ENCODE peak calls at places on chromosomes 12 and 14, in ten cellular contexts. One of them, this sample, is unnamed.

GRCh38 chr12:11962795-11963347 is 107.9 kb upstream of the BCL2L14 start:
- DNase-seq in GM10248: no peak
- DNase-seq in KG1: no peak
- DNase-seq in tibial artery: no peak
- DNase-seq in CD8-positive, alpha-beta T cell: no peak
- DNase-seq in HepG2: no peak
- DNase-seq in IMR-90: no peak
- DNase-seq in cardiac muscle cell: no peak
- DNase-seq in H4: no peak
- DNase-seq in Kasumi-1: peak
- DNase-seq in this sample: no peak

GRCh38 chr14:72521968-72522741 is 371.7 kb downstream of the DPF3 start:
- DNase-seq in GM10248: no peak
- DNase-seq in KG1: no peak
- DNase-seq in tibial artery: no peak
- DNase-seq in CD8-positive, alpha-beta T cell: no peak
- DNase-seq in HepG2: no peak
- DNase-seq in IMR-90: peak
- DNase-seq in cardiac muscle cell: no peak
- DNase-seq in H4: no peak
- DNase-seq in Kasumi-1: no peak
- DNase-seq in this sample: no peak

GRCh38 chr12:3973269-3973884 is 100.2 kb upstream of the PARP11 start:
- DNase-seq in GM10248: no peak
- DNase-seq in KG1: no peak
- DNase-seq in tibial artery: no peak
- DNase-seq in CD8-positive, alpha-beta T cell: no peak
- DNase-seq in HepG2: no peak
- DNase-seq in IMR-90: no peak
- DNase-seq in cardiac muscle cell: no peak
- DNase-seq in H4: no peak
- DNase-seq in Kasumi-1: no peak
- DNase-seq in this sample: no peak

GRCh38 chr12:88242161-88242925 is 100.2 kb downstream of the TMTC3 start:
- DNase-seq in GM10248: no peak
- DNase-seq in KG1: no peak
- DNase-seq in tibial artery: no peak
- DNase-seq in CD8-positive, alpha-beta T cell: no peak
- DNase-seq in HepG2: no peak
- DNase-seq in IMR-90: peak
- DNase-seq in cardiac muscle cell: peak
- DNase-seq in H4: peak
- DNase-seq in Kasumi-1: no peak
- DNase-seq in this sample: no peak

GRCh38 chr12:84727964-84728363 is 184.6 kb downstream of the SLC6A15 start:
- DNase-seq in GM10248: no peak
- DNase-seq in KG1: no peak
- DNase-seq in tibial artery: no peak
- DNase-seq in CD8-positive, alpha-beta T cell: no peak
- DNase-seq in HepG2: peak
- DNase-seq in IMR-90: no peak
- DNase-seq in cardiac muscle cell: no peak
- DNase-seq in H4: no peak
- DNase-seq in Kasumi-1: peak
- DNase-seq in this sample: no peak

GRCh38 chr12:89671469-89671868 is 37.2 kb downstream of the ATP2B1 start:
- DNase-seq in GM10248: no peak
- DNase-seq in KG1: no peak
- DNase-seq in tibial artery: no peak
- DNase-seq in CD8-positive, alpha-beta T cell: no peak
- DNase-seq in HepG2: no peak
- DNase-seq in IMR-90: peak
- DNase-seq in cardiac muscle cell: peak
- DNase-seq in H4: peak
- DNase-seq in Kasumi-1: no peak
- DNase-seq in this sample: no peak

GRCh38 chr14:73049428-73049827 is 8.9 kb upstream of the RBM25 start:
- DNase-seq in GM10248: no peak
- DNase-seq in KG1: no peak
- DNase-seq in tibial artery: no peak
- DNase-seq in CD8-positive, alpha-beta T cell: no peak
- DNase-seq in HepG2: peak
- DNase-seq in IMR-90: no peak
- DNase-seq in cardiac muscle cell: no peak
- DNase-seq in H4: no peak
- DNase-seq in Kasumi-1: no peak
- DNase-seq in this sample: no peak

GRCh38 chr14:36315159-36315853 is 5.1 kb downstream of the MBIP start:
- DNase-seq in GM10248: peak
- DNase-seq in KG1: no peak
- DNase-seq in tibial artery: no peak
- DNase-seq in CD8-positive, alpha-beta T cell: no peak
- DNase-seq in HepG2: no peak
- DNase-seq in IMR-90: no peak
- DNase-seq in cardiac muscle cell: no peak
- DNase-seq in H4: no peak
- DNase-seq in Kasumi-1: no peak
- DNase-seq in this sample: no peak

GRCh38 chr14:96272777-96273471 is 16.9 kb downstream of the BDKRB1 start:
- DNase-seq in GM10248: no peak
- DNase-seq in KG1: no peak
- DNase-seq in tibial artery: no peak
- DNase-seq in CD8-positive, alpha-beta T cell: no peak
- DNase-seq in HepG2: no peak
- DNase-seq in IMR-90: peak
- DNase-seq in cardiac muscle cell: no peak
- DNase-seq in H4: no peak
- DNase-seq in Kasumi-1: no peak
- DNase-seq in this sample: no peak

GRCh38 chr12:98653866-98654493 is 8.9 kb downstream of the APAF1 start:
- DNase-seq in GM10248: peak
- DNase-seq in KG1: peak
- DNase-seq in tibial artery: no peak
- DNase-seq in CD8-positive, alpha-beta T cell: no peak
- DNase-seq in HepG2: peak
- DNase-seq in IMR-90: peak
- DNase-seq in cardiac muscle cell: peak
- DNase-seq in H4: peak
- DNase-seq in Kasumi-1: peak
- DNase-seq in this sample: no peak

GRCh38 chr14:64792871-64793560 is 86.7 kb downstream of the SPTB start:
- DNase-seq in GM10248: no peak
- DNase-seq in KG1: no peak
- DNase-seq in tibial artery: no peak
- DNase-seq in CD8-positive, alpha-beta T cell: no peak
- DNase-seq in HepG2: no peak
- DNase-seq in IMR-90: no peak
- DNase-seq in cardiac muscle cell: no peak
- DNase-seq in H4: no peak
- DNase-seq in Kasumi-1: no peak
- DNase-seq in this sample: no peak

GRCh38 chr14:102999227-102999895 is 58.0 kb downstream of the CDC42BPB start:
- DNase-seq in GM10248: no peak
- DNase-seq in KG1: no peak
- DNase-seq in tibial artery: no peak
- DNase-seq in CD8-positive, alpha-beta T cell: no peak
- DNase-seq in HepG2: no peak
- DNase-seq in IMR-90: peak
- DNase-seq in cardiac muscle cell: no peak
- DNase-seq in H4: no peak
- DNase-seq in Kasumi-1: no peak
- DNase-seq in this sample: peak

GRCh38 chr14:85076111-85076510 is 453.8 kb upstream of the FLRT2 start:
- DNase-seq in GM10248: no peak
- DNase-seq in KG1: no peak
- DNase-seq in tibial artery: no peak
- DNase-seq in CD8-positive, alpha-beta T cell: no peak
- DNase-seq in HepG2: no peak
- DNase-seq in IMR-90: no peak
- DNase-seq in cardiac muscle cell: no peak
- DNase-seq in H4: no peak
- DNase-seq in Kasumi-1: no peak
- DNase-seq in this sample: no peak

GRCh38 chr14:71739273-71739990 is 192.8 kb upstream of the RGS6 start:
- DNase-seq in GM10248: no peak
- DNase-seq in KG1: no peak
- DNase-seq in tibial artery: no peak
- DNase-seq in CD8-positive, alpha-beta T cell: no peak
- DNase-seq in HepG2: peak
- DNase-seq in IMR-90: peak
- DNase-seq in cardiac muscle cell: peak
- DNase-seq in H4: peak
- DNase-seq in Kasumi-1: no peak
- DNase-seq in this sample: no peak

GRCh38 chr14:57933363-57933762 is 67.5 kb upstream of the SLC35F4 start:
- DNase-seq in GM10248: no peak
- DNase-seq in KG1: no peak
- DNase-seq in tibial artery: no peak
- DNase-seq in CD8-positive, alpha-beta T cell: no peak
- DNase-seq in HepG2: no peak
- DNase-seq in IMR-90: no peak
- DNase-seq in cardiac muscle cell: no peak
- DNase-seq in H4: no peak
- DNase-seq in Kasumi-1: no peak
- DNase-seq in this sample: no peak

GRCh38 chr14:101717663-101718490 is 43.6 kb upstream of the PPP2R5C start:
- DNase-seq in GM10248: no peak
- DNase-seq in KG1: no peak
- DNase-seq in tibial artery: no peak
- DNase-seq in CD8-positive, alpha-beta T cell: no peak
- DNase-seq in HepG2: no peak
- DNase-seq in IMR-90: no peak
- DNase-seq in cardiac muscle cell: no peak
- DNase-seq in H4: no peak
- DNase-seq in Kasumi-1: no peak
- DNase-seq in this sample: no peak

GRCh38 chr12:109832534-109833306 is 478 bp downstream of the TRPV4 start:
- DNase-seq in GM10248: no peak
- DNase-seq in KG1: no peak
- DNase-seq in tibial artery: no peak
- DNase-seq in CD8-positive, alpha-beta T cell: no peak
- DNase-seq in HepG2: no peak
- DNase-seq in IMR-90: no peak
- DNase-seq in cardiac muscle cell: no peak
- DNase-seq in H4: no peak
- DNase-seq in Kasumi-1: no peak
- DNase-seq in this sample: no peak

GRCh38 chr12:124236651-124237050 is 58.2 kb upstream of the RFLNA start:
- DNase-seq in GM10248: no peak
- DNase-seq in KG1: no peak
- DNase-seq in tibial artery: no peak
- DNase-seq in CD8-positive, alpha-beta T cell: no peak
- DNase-seq in HepG2: no peak
- DNase-seq in IMR-90: peak
- DNase-seq in cardiac muscle cell: peak
- DNase-seq in H4: peak
- DNase-seq in Kasumi-1: no peak
- DNase-seq in this sample: no peak

GRCh38 chr12:5441497-5442236 is 9.8 kb downstream of the NTF3 start:
- DNase-seq in GM10248: no peak
- DNase-seq in KG1: no peak
- DNase-seq in tibial artery: no peak
- DNase-seq in CD8-positive, alpha-beta T cell: no peak
- DNase-seq in HepG2: no peak
- DNase-seq in IMR-90: peak
- DNase-seq in cardiac muscle cell: no peak
- DNase-seq in H4: peak
- DNase-seq in Kasumi-1: no peak
- DNase-seq in this sample: no peak

GRCh38 chr12:25552681-25553080 is 402 bp downstream of the LMNTD1 start:
- DNase-seq in GM10248: no peak
- DNase-seq in KG1: no peak
- DNase-seq in tibial artery: no peak
- DNase-seq in CD8-positive, alpha-beta T cell: no peak
- DNase-seq in HepG2: no peak
- DNase-seq in IMR-90: peak
- DNase-seq in cardiac muscle cell: no peak
- DNase-seq in H4: no peak
- DNase-seq in Kasumi-1: no peak
- DNase-seq in this sample: no peak

GRCh38 chr12:27164330-27165045 is 79.6 kb upstream of the STK38L start:
- DNase-seq in GM10248: no peak
- DNase-seq in KG1: no peak
- DNase-seq in tibial artery: no peak
- DNase-seq in CD8-positive, alpha-beta T cell: no peak
- DNase-seq in HepG2: no peak
- DNase-seq in IMR-90: no peak
- DNase-seq in cardiac muscle cell: no peak
- DNase-seq in H4: no peak
- DNase-seq in Kasumi-1: no peak
- DNase-seq in this sample: no peak

GRCh38 chr12:116864371-116865160 is 16.7 kb downstream of the HRK start:
- DNase-seq in GM10248: no peak
- DNase-seq in KG1: no peak
- DNase-seq in tibial artery: peak
- DNase-seq in CD8-positive, alpha-beta T cell: no peak
- DNase-seq in HepG2: peak
- DNase-seq in IMR-90: peak
- DNase-seq in cardiac muscle cell: peak
- DNase-seq in H4: peak
- DNase-seq in Kasumi-1: no peak
- DNase-seq in this sample: no peak

GRCh38 chr14:95184413-95184790 is 27.1 kb upstream of the DICER1 start:
- DNase-seq in GM10248: no peak
- DNase-seq in KG1: no peak
- DNase-seq in tibial artery: no peak
- DNase-seq in CD8-positive, alpha-beta T cell: no peak
- DNase-seq in HepG2: no peak
- DNase-seq in IMR-90: no peak
- DNase-seq in cardiac muscle cell: peak
- DNase-seq in H4: no peak
- DNase-seq in Kasumi-1: no peak
- DNase-seq in this sample: no peak

GRCh38 chr14:25381498-25381897 is 331.6 kb upstream of the STXBP6 start:
- DNase-seq in GM10248: no peak
- DNase-seq in KG1: no peak
- DNase-seq in tibial artery: no peak
- DNase-seq in CD8-positive, alpha-beta T cell: no peak
- DNase-seq in HepG2: peak
- DNase-seq in IMR-90: no peak
- DNase-seq in cardiac muscle cell: no peak
- DNase-seq in H4: peak
- DNase-seq in Kasumi-1: peak
- DNase-seq in this sample: no peak

GRCh38 chr12:76555226-76555767 is 4.3 kb downstream of the OSBPL8 start:
- DNase-seq in GM10248: no peak
- DNase-seq in KG1: no peak
- DNase-seq in tibial artery: no peak
- DNase-seq in CD8-positive, alpha-beta T cell: no peak
- DNase-seq in HepG2: no peak
- DNase-seq in IMR-90: peak
- DNase-seq in cardiac muscle cell: no peak
- DNase-seq in H4: no peak
- DNase-seq in Kasumi-1: peak
- DNase-seq in this sample: no peak

GRCh38 chr12:117280019-117280680 is 81.3 kb downstream of the NOS1 start:
- DNase-seq in GM10248: no peak
- DNase-seq in KG1: no peak
- DNase-seq in tibial artery: no peak
- DNase-seq in CD8-positive, alpha-beta T cell: no peak
- DNase-seq in HepG2: no peak
- DNase-seq in IMR-90: no peak
- DNase-seq in cardiac muscle cell: no peak
- DNase-seq in H4: no peak
- DNase-seq in Kasumi-1: no peak
- DNase-seq in this sample: no peak

GRCh38 chr12:90090929-90091651 is 382.5 kb upstream of the ATP2B1 start:
- DNase-seq in GM10248: no peak
- DNase-seq in KG1: no peak
- DNase-seq in tibial artery: no peak
- DNase-seq in CD8-positive, alpha-beta T cell: no peak
- DNase-seq in HepG2: no peak
- DNase-seq in IMR-90: peak
- DNase-seq in cardiac muscle cell: peak
- DNase-seq in H4: peak
- DNase-seq in Kasumi-1: no peak
- DNase-seq in this sample: no peak

GRCh38 chr14:50363734-50364113 is 33.0 kb downstream of the CDKL1 start:
- DNase-seq in GM10248: peak
- DNase-seq in KG1: peak
- DNase-seq in tibial artery: no peak
- DNase-seq in CD8-positive, alpha-beta T cell: peak
- DNase-seq in HepG2: no peak
- DNase-seq in IMR-90: peak
- DNase-seq in cardiac muscle cell: peak
- DNase-seq in H4: peak
- DNase-seq in Kasumi-1: peak
- DNase-seq in this sample: no peak

This sample was measured in aorta.